ENCODE peak calls at places on chromosomes 12 and 14, in nine cellular contexts. One of them, this sample, is unnamed.
A peak's percentile ranks its signal among the peaks of the same experiment; 100 is the strongest.

GRCh38 chr14:94423465-94424056 is 29.0 kb downstream of the SERPINA11 start:
- DNase-seq in spleen: peak; percentile 84
- DNase-seq in EH: peak; percentile 75
- DNase-seq in A549: peak; percentile 75
- DNase-seq in GM12878: peak; percentile 24
- DNase-seq in AG20443: peak; percentile 77
- DNase-seq in anterior cingulate cortex: no peak
- DNase-seq in dorsolateral prefrontal cortex: peak; percentile 83
- DNase-seq in posterior cingulate gyrus: peak; percentile 89
- DNase-seq in this sample: peak; percentile 45

GRCh38 chr12:116455540-116456306 is 103.5 kb upstream of the MAP1LC3B2 start:
- DNase-seq in spleen: peak; percentile 24
- DNase-seq in EH: peak; percentile 96
- DNase-seq in A549: peak; percentile 93
- DNase-seq in GM12878: no peak
- DNase-seq in AG20443: peak; percentile 81
- DNase-seq in anterior cingulate cortex: no peak
- DNase-seq in dorsolateral prefrontal cortex: no peak
- DNase-seq in posterior cingulate gyrus: no peak
- DNase-seq in this sample: peak; percentile 4

GRCh38 chr14:97976861-97977260 is 1179.7 kb downstream of the VRK1 start:
- DNase-seq in spleen: no peak
- DNase-seq in EH: no peak
- DNase-seq in A549: no peak
- DNase-seq in GM12878: no peak
- DNase-seq in AG20443: no peak
- DNase-seq in anterior cingulate cortex: no peak
- DNase-seq in dorsolateral prefrontal cortex: no peak
- DNase-seq in posterior cingulate gyrus: no peak
- DNase-seq in this sample: no peak

GRCh38 chr12:4355843-4356327 is 23.6 kb downstream of the FGF23 start:
- DNase-seq in spleen: no peak
- DNase-seq in EH: peak; percentile 9
- DNase-seq in A549: peak; percentile 76
- DNase-seq in GM12878: no peak
- DNase-seq in AG20443: no peak
- DNase-seq in anterior cingulate cortex: no peak
- DNase-seq in dorsolateral prefrontal cortex: no peak
- DNase-seq in posterior cingulate gyrus: no peak
- DNase-seq in this sample: no peak

GRCh38 chr14:68279777-68280233 is 460.2 kb downstream of the RAD51B start:
- DNase-seq in spleen: peak; percentile 79
- DNase-seq in EH: no peak
- DNase-seq in A549: no peak
- DNase-seq in GM12878: peak; percentile 97
- DNase-seq in AG20443: no peak
- DNase-seq in anterior cingulate cortex: no peak
- DNase-seq in dorsolateral prefrontal cortex: no peak
- DNase-seq in posterior cingulate gyrus: no peak
- DNase-seq in this sample: no peak

GRCh38 chr12:68034567-68034966 is 45.3 kb downstream of the IFNG-AS1 start:
- DNase-seq in spleen: no peak
- DNase-seq in EH: no peak
- DNase-seq in A549: no peak
- DNase-seq in GM12878: no peak
- DNase-seq in AG20443: no peak
- DNase-seq in anterior cingulate cortex: no peak
- DNase-seq in dorsolateral prefrontal cortex: no peak
- DNase-seq in posterior cingulate gyrus: no peak
- DNase-seq in this sample: no peak

GRCh38 chr14:91125271-91125661 is 11.4 kb downstream of the DGLUCY start:
- DNase-seq in spleen: peak; percentile 40
- DNase-seq in EH: no peak
- DNase-seq in A549: no peak
- DNase-seq in GM12878: no peak
- DNase-seq in AG20443: no peak
- DNase-seq in anterior cingulate cortex: no peak
- DNase-seq in dorsolateral prefrontal cortex: no peak
- DNase-seq in posterior cingulate gyrus: no peak
- DNase-seq in this sample: no peak

GRCh38 chr12:23049180-23049579 is 424.2 kb downstream of the ETNK1 start:
- DNase-seq in spleen: no peak
- DNase-seq in EH: peak; percentile 15
- DNase-seq in A549: peak; percentile 7
- DNase-seq in GM12878: no peak
- DNase-seq in AG20443: no peak
- DNase-seq in anterior cingulate cortex: no peak
- DNase-seq in dorsolateral prefrontal cortex: no peak
- DNase-seq in posterior cingulate gyrus: no peak
- DNase-seq in this sample: no peak

GRCh38 chr12:132806857-132807256 is 21.8 kb downstream of the GOLGA3 start:
- DNase-seq in spleen: no peak
- DNase-seq in EH: no peak
- DNase-seq in A549: no peak
- DNase-seq in GM12878: no peak
- DNase-seq in AG20443: no peak
- DNase-seq in anterior cingulate cortex: no peak
- DNase-seq in dorsolateral prefrontal cortex: peak; percentile 66
- DNase-seq in posterior cingulate gyrus: no peak
- DNase-seq in this sample: no peak

This sample was measured in midbrain.